ENCODE peak calls at places on chromosomes 2 and 18, in six cellular contexts. Q, P, G, J, A and V are unnamed samples.
A peak's percentile ranks its signal among the peaks of the same experiment; 100 is the strongest.

GRCh38 chr2:119683717-119684443 is 4.9 kb downstream of the TMEM177 start:
- DNase-seq in Q (no peak), P (no peak), G (peak; percentile 28), J (peak; percentile 29), A (no peak), V (no peak)

GRCh38 chr2:37589298-37589697 is 82.1 kb downstream of the CDC42EP3 start:
- DNase-seq in Q (no peak), P (peak; percentile 13), G (no peak), J (no peak), A (no peak), V (no peak)

GRCh38 chr2:108573070-108573469 is 38.8 kb downstream of the LIMS1 start:
- DNase-seq in Q (no peak), P (no peak), G (no peak), J (no peak), A (no peak), V (no peak)

GRCh38 chr2:35447210-35447609 is 908.4 kb upstream of the CRIM1 start:
- DNase-seq in Q (no peak), P (no peak), G (no peak), J (no peak), A (no peak), V (no peak)

GRCh38 chr2:229601936-229602335 is 112.4 kb downstream of the DNER start:
- DNase-seq in Q (no peak), P (no peak), G (no peak), J (no peak), A (no peak), V (no peak)

GRCh38 chr18:22471546-22472131 is 53.9 kb upstream of the CTAGE1 start:
- DNase-seq in Q (peak; percentile 87), P (no peak), G (peak; percentile 69), J (peak; percentile 84), A (no peak), V (no peak)

GRCh38 chr2:112156152-112156986 is 18.2 kb downstream of the FBLN7 start:
- DNase-seq in Q (no peak), P (no peak), G (no peak), J (peak; percentile 53), A (no peak), V (no peak)

GRCh38 chr2:105895995-105896764 is 151.5 kb downstream of the NCK2 start:
- DNase-seq in Q (no peak), P (no peak), G (no peak), J (no peak), A (no peak), V (no peak)

GRCh38 chr2:3466482-3466863 is 52.9 kb downstream of the ADI1 start:
- DNase-seq in Q (no peak), P (no peak), G (peak; percentile 5), J (peak; percentile 53), A (no peak), V (no peak)

GRCh38 chr2:97926936-97927335 is 68.8 kb downstream of the TMEM131 start:
- DNase-seq in Q (no peak), P (no peak), G (no peak), J (no peak), A (no peak), V (no peak)

GRCh38 chr18:32911660-32912284 is 138.9 kb upstream of the KLHL14 start:
- DNase-seq in Q (no peak), P (no peak), G (no peak), J (no peak), A (no peak), V (no peak)

GRCh38 chr2:106582431-106583143 is 95.4 kb downstream of the CD8B2 start:
- DNase-seq in Q (peak; percentile 82), P (peak; percentile 88), G (peak; percentile 59), J (peak; percentile 86), A (peak; percentile 68), V (peak; percentile 79)

GRCh38 chr2:29014811-29015414 is 33.8 kb downstream of the TOGARAM2 start:
- DNase-seq in Q (no peak), P (peak; percentile 68), G (no peak), J (no peak), A (no peak), V (no peak)

GRCh38 chr2:220504890-220505564 is 877.6 kb downstream of the SLC4A3 start:
- DNase-seq in Q (no peak), P (no peak), G (no peak), J (no peak), A (no peak), V (no peak)

GRCh38 chr2:159177957-159178356 is 108.5 kb downstream of the WDSUB1 start:
- DNase-seq in Q (no peak), P (no peak), G (no peak), J (no peak), A (no peak), V (no peak)

GRCh38 chr2:240990726-240991377 is 7.6 kb upstream of the SNED1 start:
- DNase-seq in Q (no peak), P (no peak), G (peak; percentile 5), J (peak; percentile 67), A (peak; percentile 45), V (peak; percentile 64)

GRCh38 chr2:213649176-213649575 is 364.9 kb downstream of the SPAG16 start:
- DNase-seq in Q (no peak), P (no peak), G (no peak), J (no peak), A (no peak), V (no peak)

GRCh38 chr18:24362757-24363156 is 34.9 kb downstream of the OSBPL1A start:
- DNase-seq in Q (no peak), P (no peak), G (no peak), J (no peak), A (peak; percentile 58), V (peak; percentile 4)

GRCh38 chr2:159748089-159748488 is 35.8 kb downstream of the MARCHF7 start:
- DNase-seq in Q (no peak), P (no peak), G (no peak), J (no peak), A (no peak), V (no peak)

GRCh38 chr2:112277591-112278220 is 2.3 kb downstream of the ZC3H6 start:
- DNase-seq in Q (no peak), P (no peak), G (no peak), J (no peak), A (no peak), V (no peak)

GRCh38 chr18:48992133-48992532 is 41.4 kb upstream of the SMAD7 start:
- DNase-seq in Q (no peak), P (no peak), G (no peak), J (no peak), A (no peak), V (no peak)

GRCh38 chr2:120736955-120737801 is 1.5 kb downstream of the GLI2 start:
- DNase-seq in Q (peak; percentile 83), P (no peak), G (peak; percentile 44), J (peak; percentile 87), A (no peak), V (no peak)

GRCh38 chr18:5155180-5155906 is 41.7 kb downstream of the AKAIN1 start:
- DNase-seq in Q (no peak), P (no peak), G (no peak), J (no peak), A (no peak), V (no peak)

GRCh38 chr2:204842731-204843490 is 297.6 kb downstream of the PARD3B start:
- DNase-seq in Q (no peak), P (no peak), G (no peak), J (no peak), A (no peak), V (no peak)

GRCh38 chr2:118539290-118539689 is 308.2 kb downstream of the EN1 start:
- DNase-seq in Q (peak; percentile 52), P (no peak), G (peak; percentile 7), J (no peak), A (no peak), V (no peak)

GRCh38 chr2:146701183-146701582 is 1143.6 kb upstream of the ACVR2A start:
- DNase-seq in Q (no peak), P (no peak), G (no peak), J (no peak), A (no peak), V (no peak)
- TF ChIP-seq CTCF in Q (no peak), P (no peak), G (no peak), J (no peak), A (no peak), V (peak; percentile 23)

GRCh38 chr2:61969376-61969775 is 63.9 kb downstream of the COMMD1 start:
- DNase-seq in Q (no peak), P (no peak), G (no peak), J (no peak), A (no peak), V (no peak)

GRCh38 chr2:61967262-61967661 is 61.8 kb downstream of the COMMD1 start:
- DNase-seq in Q (no peak), P (no peak), G (no peak), J (no peak), A (no peak), V (no peak)

GRCh38 chr2:61966087-61966727 is 60.7 kb downstream of the COMMD1 start:
- DNase-seq in Q (no peak), P (no peak), G (no peak), J (no peak), A (no peak), V (no peak)

GRCh38 chr2:61970807-61971556 is 65.5 kb downstream of the COMMD1 start:
- DNase-seq in Q (peak; percentile 62), P (no peak), G (no peak), J (no peak), A (no peak), V (no peak)
- TF ChIP-seq CTCF in Q (no peak), P (no peak), G (peak; percentile 12), J (no peak), A (no peak), V (no peak)

GRCh38 chr2:74632209-74632938 is 15.8 kb downstream of the M1AP start:
- DNase-seq in Q (no peak), P (no peak), G (no peak), J (no peak), A (no peak), V (no peak)
- TF ChIP-seq CTCF in Q (peak; percentile 12), P (no peak), G (no peak), J (no peak), A (no peak), V (no peak)

GRCh38 chr18:40048253-40048652 is 1906.8 kb upstream of the PIK3C3 start:
- DNase-seq in Q (no peak), P (no peak), G (no peak), J (no peak), A (no peak), V (no peak)

GRCh38 chr18:40046596-40046995 is 1908.4 kb upstream of the PIK3C3 start:
- DNase-seq in Q (no peak), P (no peak), G (no peak), J (no peak), A (no peak), V (no peak)

DNA sequence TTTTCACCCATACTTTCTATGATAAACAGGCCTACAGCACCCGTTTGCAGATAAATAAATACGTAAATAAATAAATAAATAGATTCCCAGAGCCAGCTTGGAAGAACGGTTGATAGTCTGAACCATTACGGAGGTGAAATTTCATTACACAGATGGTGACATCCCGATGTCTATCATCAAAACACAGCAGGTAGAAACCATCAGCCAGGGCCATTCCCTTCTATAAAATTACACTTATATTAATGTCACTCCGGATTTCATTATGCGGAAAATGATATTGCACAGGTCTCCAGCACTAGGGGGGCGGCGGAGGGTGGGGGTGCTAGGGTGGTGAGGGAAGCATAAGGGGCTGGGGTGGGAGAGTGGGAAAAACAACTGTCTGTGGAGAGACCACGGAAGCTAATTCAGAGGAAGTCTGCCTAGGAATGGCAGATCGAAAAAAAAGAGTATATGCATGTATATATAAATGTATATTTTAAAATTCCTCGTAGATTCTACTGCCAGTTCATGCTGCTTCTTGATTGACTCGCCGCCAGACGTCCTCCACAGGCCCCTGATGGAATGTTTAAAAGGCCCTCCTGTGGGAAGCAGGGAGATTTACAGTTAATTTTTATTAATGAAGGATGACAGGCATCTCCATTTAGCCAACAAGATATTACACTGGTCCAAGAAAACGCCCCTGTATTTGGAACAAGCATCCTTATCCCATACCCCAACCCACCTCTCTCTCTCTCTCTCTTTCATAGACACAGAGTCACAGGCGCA is 1906.0 kb upstream of the PIK3C3 start:
- DNase-seq in Q (no peak), P (no peak), G (no peak), J (no peak), A (no peak), V (no peak)
- TF ChIP-seq CTCF in Q (no peak), P (no peak), G (no peak), J (no peak), A (no peak), V (no peak)